ENCODE peak calls at places on chromosomes 1 and 21, in ten cellular contexts. O, U, T, M, S, H, R, L, A and K are unnamed samples.
A peak's percentile ranks its signal among the peaks of the same experiment; 100 is the strongest.

GRCh38 chr21:28308516-28308915 is 684.2 kb downstream of the LTN1 start:
- DNase-seq in O (no peak), U (no peak), T (no peak), M (no peak), S (no peak), H (no peak), R (no peak), L (no peak), A (no peak), K (no peak)

GRCh38 chr1:183323849-183324683 is 94.1 kb downstream of the NMNAT2 start:
- DNase-seq in O (no peak), U (no peak), T (no peak), M (no peak), S (no peak), H (no peak), R (no peak), L (no peak), A (no peak), K (no peak)

GRCh38 chr1:45455162-45455561 is 35.8 kb downstream of the TESK2 start:
- DNase-seq in O (no peak), U (no peak), T (no peak), M (no peak), S (no peak), H (no peak), R (no peak), L (no peak), A (no peak), K (no peak)

GRCh38 chr1:200372095-200372884 is 37.5 kb downstream of the ZNF281 start:
- DNase-seq in O (no peak), U (no peak), T (peak; percentile 36), M (no peak), S (no peak), H (no peak), R (peak; percentile 51), L (no peak), A (peak; percentile 17), K (no peak)

GRCh38 chr1:171254859-171255258 is 6.6 kb downstream of the FMO1 start:
- DNase-seq in O (no peak), U (no peak), T (no peak), M (no peak), S (no peak), H (no peak), R (no peak), L (no peak), A (no peak), K (no peak)

GRCh38 chr1:214496126-214496525 is 55.3 kb downstream of the PTPN14 start:
- DNase-seq in O (no peak), U (no peak), T (no peak), M (no peak), S (no peak), H (no peak), R (no peak), L (no peak), A (no peak), K (no peak)

GRCh38 chr1:200627548-200628222 is 7.1 kb upstream of the KIF14 start:
- DNase-seq in O (no peak), U (no peak), T (no peak), M (peak; percentile 31), S (no peak), H (no peak), R (no peak), L (no peak), A (no peak), K (no peak)

GRCh38 chr1:15370781-15371467 is 38.8 kb upstream of the EFHD2 start:
- DNase-seq in O (peak; percentile 70), U (no peak), T (no peak), M (no peak), S (peak; percentile 47), H (no peak), R (no peak), L (peak; percentile 91), A (peak; percentile 72), K (no peak)

GRCh38 chr1:25442178-25442577 is 11.5 kb downstream of the MACO1 start:
- DNase-seq in O (no peak), U (no peak), T (no peak), M (no peak), S (no peak), H (no peak), R (peak; percentile 13), L (no peak), A (no peak), K (no peak)

GRCh38 chr1:143625886-143626285 is 345.9 kb downstream of the FAM72C start:
- DNase-seq in O (no peak), U (no peak), T (no peak), M (no peak), S (no peak), H (no peak), R (no peak), L (no peak), A (no peak), K (no peak)

GRCh38 chr1:241842565-241842964 is 5.4 kb upstream of the EXO1 start:
- DNase-seq in O (no peak), U (no peak), T (no peak), M (no peak), S (no peak), H (no peak), R (no peak), L (no peak), A (no peak), K (no peak)

GRCh38 chr1:47684964-47685762 is 247.3 kb downstream of the FOXD2 start:
- DNase-seq in O (no peak), U (no peak), T (peak; percentile 33), M (no peak), S (no peak), H (no peak), R (no peak), L (peak; percentile 50), A (no peak), K (no peak)

GRCh38 chr1:36160949-36161485 is 5.1 kb downstream of the MAP7D1 start:
- DNase-seq in O (peak; percentile 56), U (peak; percentile 66), T (peak; percentile 82), M (no peak), S (peak; percentile 51), H (peak; percentile 77), R (no peak), L (peak; percentile 78), A (peak; percentile 60), K (peak; percentile 81)
- TF ChIP-seq POLR2A in O (no peak), U (peak; percentile 90), T (peak; percentile 93), M (peak; percentile 82), S (no peak), H (no peak), R (no peak), L (no peak), A (peak; percentile 31), K (no peak)

DNA sequence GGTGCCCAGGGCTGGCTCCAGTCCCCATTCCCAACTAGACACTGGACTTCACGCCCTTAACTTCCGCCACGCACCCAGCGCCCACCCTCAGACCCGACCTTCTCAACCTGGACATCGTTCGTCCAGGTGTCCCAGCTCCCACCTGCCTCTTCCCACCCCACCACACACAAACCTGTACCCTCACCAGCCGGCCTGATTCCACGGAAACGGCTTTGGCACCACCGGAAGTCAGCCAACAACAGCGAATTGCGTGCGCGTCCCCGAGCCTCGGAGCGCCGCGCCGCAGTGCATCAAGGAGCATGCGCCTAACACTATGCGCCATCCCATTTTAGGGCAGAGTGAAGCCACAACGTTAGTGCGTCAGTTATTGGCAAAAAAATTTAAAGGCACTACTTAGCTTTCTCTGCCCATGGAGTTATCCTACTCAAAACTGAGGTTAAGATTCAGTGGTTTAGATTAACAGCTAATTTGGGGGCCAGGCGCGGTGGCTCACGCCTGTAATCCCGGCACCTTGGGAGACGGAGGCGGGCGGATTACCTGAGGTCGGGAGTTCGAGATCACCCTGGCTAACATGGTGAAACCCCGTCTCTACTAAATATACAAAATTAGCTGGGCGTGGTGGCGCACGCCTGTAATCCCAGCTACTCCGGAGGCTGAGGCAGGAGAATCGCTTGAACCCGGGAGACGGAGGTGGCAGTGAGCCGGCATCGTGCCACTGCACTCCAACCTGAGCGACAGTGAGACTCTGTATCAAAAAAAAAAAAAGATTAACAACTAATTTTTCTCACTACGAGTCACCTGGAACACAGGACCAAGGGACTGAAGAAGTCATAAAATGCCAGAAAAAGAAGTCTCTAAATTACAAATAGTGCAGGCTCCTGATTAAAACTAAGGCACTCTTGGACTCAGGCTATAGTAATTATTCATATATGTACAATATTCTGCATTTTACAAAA is at the start of gene GON4L:
- DNase-seq in O (peak; percentile 89), U (peak; percentile 91), T (peak; percentile 88), M (peak; percentile 89), S (peak; percentile 89), H (peak; percentile 88), R (peak; percentile 87), L (peak; percentile 95), A (peak; percentile 93), K (peak; percentile 95)
- TF ChIP-seq POLR2A in O (peak; percentile 49), U (peak; percentile 90), T (peak; percentile 19), M (peak; percentile 98), S (peak; percentile 42), H (peak; percentile 44), R (peak; percentile 82), L (no peak), A (peak; percentile 75), K (no peak)

DNA sequence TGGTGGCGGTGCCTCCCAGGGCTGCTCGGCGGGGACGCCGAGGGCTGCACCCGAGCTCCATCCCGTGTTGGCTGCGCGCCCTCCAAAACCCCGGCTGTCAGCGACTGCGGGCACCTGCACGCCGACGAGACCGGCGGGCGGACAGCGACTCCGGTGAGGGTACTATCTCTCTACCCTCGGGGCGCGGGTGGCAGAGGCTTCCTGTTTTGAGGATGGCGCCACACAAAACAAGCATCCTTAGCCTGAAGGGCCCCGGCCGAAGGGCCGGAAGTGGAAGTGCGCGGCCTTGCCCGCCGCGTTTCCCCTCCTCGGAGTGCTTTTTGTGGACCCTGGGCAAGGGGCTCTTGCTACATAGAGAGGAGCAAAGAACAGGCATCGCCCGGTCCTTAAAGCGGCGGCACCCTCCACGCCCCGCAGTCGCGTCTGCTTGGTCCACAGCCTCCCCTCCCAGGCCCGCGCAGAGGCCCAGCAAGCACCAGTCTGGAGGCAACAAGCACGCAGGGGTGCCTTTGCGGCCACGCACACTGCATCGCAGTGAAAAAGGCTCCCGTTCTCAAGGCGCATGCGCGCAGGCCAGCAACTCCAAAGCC is 560 bp upstream of the COQ8A start:
- DNase-seq in O (peak; percentile 70), U (peak; percentile 51), T (no peak), M (no peak), S (peak; percentile 68), H (peak; percentile 76), R (no peak), L (peak; percentile 81), A (peak; percentile 73), K (no peak)
- TF ChIP-seq POLR2A in O (peak; percentile 93), U (peak; percentile 95), T (peak; percentile 82), M (peak; percentile 100), S (peak; percentile 97), H (peak; percentile 94), R (peak; percentile 96), L (peak; percentile 96), A (peak; percentile 98), K (peak; percentile 96)

DNA sequence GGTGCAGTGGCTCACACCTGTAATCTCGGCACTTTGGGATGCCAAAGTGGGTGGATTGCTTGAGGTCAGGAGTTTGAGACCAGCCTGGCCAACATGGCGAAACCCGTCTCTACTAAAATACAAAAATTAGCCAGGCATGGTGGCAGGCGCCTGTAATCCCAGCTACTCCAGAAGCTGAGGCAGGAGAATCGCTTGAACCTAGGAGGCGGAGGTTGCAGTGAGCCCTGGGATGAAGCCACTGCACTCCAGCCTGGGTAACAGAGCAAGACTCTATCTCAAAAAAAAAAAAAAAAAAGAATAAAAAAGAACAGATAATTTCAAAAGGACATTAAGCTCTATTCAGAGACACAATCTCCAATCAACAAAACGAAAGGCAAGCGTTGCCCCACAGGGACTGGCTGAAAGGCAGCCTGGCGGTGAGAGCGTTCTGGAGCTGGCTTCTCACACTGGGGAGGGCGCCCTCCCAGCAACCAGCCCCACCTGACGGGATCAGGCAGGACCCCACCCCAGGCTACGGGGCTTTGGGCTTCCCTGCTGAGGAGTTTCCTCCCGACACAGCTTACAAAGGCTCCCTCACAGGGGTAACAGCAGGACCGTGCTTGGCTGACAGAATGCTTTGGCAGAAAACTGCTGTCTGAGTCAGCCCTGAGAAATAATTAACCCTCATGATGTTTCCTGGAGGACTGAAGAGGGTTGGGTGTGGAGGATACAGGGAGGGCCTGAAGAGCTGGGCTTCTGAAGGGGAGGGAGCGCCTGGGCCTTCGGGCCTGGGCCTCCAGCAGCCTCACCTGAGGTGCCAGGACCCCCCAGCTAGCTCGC is 31.1 kb upstream of the SRP9 start:
- DNase-seq in O (peak; percentile 53), U (no peak), T (peak; percentile 77), M (no peak), S (peak; percentile 80), H (no peak), R (peak; percentile 51), L (peak; percentile 85), A (peak; percentile 88), K (peak; percentile 72)
- TF ChIP-seq POLR2A in O (peak; percentile 80), U (no peak), T (no peak), M (no peak), S (peak; percentile 55), H (peak; percentile 53), R (no peak), L (peak; percentile 46), A (peak; percentile 96), K (no peak)